ENCODE peak calls at places on chromosome 18, in nine cellular contexts. Y is gastrocnemius medialis, G is A549, C is nephron progenitor cell, R is colonic mucosa, P is MCF 10A, E is hepatocyte, B is adrenal gland, W is endodermal cell. M is an unnamed sample.

GRCh38 chr18:22817844-22818243 is 115.3 kb upstream of the RBBP8 start:
- DNase-seq in B (no peak), W (no peak), C (no peak), P (peak), Y (no peak), G (no peak), R (no peak), E (no peak), M (no peak)

GRCh38 chr18:31227497-31228229 is 65.0 kb upstream of the DSC1 start:
- DNase-seq in P (no peak), W (no peak), E (no peak), C (no peak), R (no peak), Y (no peak), B (no peak), G (no peak), M (no peak)

GRCh38 chr18:7941533-7941932 is 374.4 kb downstream of the PTPRM start:
- DNase-seq in E (no peak), R (peak), Y (peak), B (peak), W (no peak), C (no peak), P (peak), G (no peak), M (peak)

GRCh38 chr18:37778417-37779165 is 213.0 kb upstream of the CELF4 start:
- DNase-seq in P (peak), G (peak), B (peak), R (peak), Y (no peak), E (peak), W (peak), C (peak), M (no peak)

GRCh38 chr18:837922-838321 is 25.9 kb upstream of the YES1 start:
- DNase-seq in B (no peak), W (no peak), P (no peak), C (no peak), Y (no peak), G (no peak), E (no peak), R (no peak), M (no peak)

GRCh38 chr18:38900445-38900844 is 1334.8 kb upstream of the CELF4 start:
- DNase-seq in B (no peak), Y (no peak), C (no peak), P (no peak), E (no peak), G (no peak), W (no peak), R (no peak), M (no peak)

GRCh38 chr18:74316257-74317180 is 880 bp downstream of the C18orf63 start:
- DNase-seq in B (no peak), R (no peak), W (no peak), Y (no peak), G (peak), P (peak), C (no peak), E (no peak), M (peak)

GRCh38 chr18:36692331-36692730 is 136.5 kb downstream of the TPGS2 start:
- DNase-seq in Y (no peak), P (no peak), B (no peak), C (no peak), R (no peak), G (no peak), W (no peak), E (no peak), M (no peak)

GRCh38 chr18:79936641-79937040 is 14.8 kb downstream of the SLC66A2 start:
- DNase-seq in C (no peak), Y (peak), G (no peak), R (peak), P (no peak), W (peak), E (no peak), B (no peak), M (no peak)

GRCh38 chr18:12765127-12765526 is 62.3 kb downstream of the PSMG2 start:
- DNase-seq in B (no peak), E (no peak), R (no peak), G (no peak), P (no peak), C (no peak), W (no peak), Y (no peak), M (peak)

GRCh38 chr18:61929881-61930640 is 37.3 kb upstream of the RNF152 start:
- DNase-seq in Y (no peak), W (no peak), G (no peak), E (no peak), B (no peak), R (no peak), C (no peak), P (no peak), M (no peak)

GRCh38 chr18:44325903-44326650 is 354.6 kb upstream of the SETBP1 start:
- DNase-seq in W (peak), R (peak), G (peak), B (peak), C (peak), P (peak), E (peak), Y (peak), M (peak)

GRCh38 chr18:49619792-49620191 is 57.9 kb downstream of the LIPG start:
- DNase-seq in G (no peak), W (peak), Y (no peak), R (no peak), P (no peak), B (no peak), E (no peak), C (no peak), M (no peak)

GRCh38 chr18:12820526-12820925 is 63.5 kb downstream of the PTPN2 start:
- DNase-seq in Y (no peak), B (no peak), R (no peak), E (no peak), C (no peak), W (no peak), P (no peak), G (no peak), M (no peak)

GRCh38 chr18:26458526-26459232 is 89.7 kb downstream of the KCTD1 start:
- DNase-seq in P (peak), W (no peak), Y (no peak), R (no peak), B (no peak), C (no peak), G (no peak), E (no peak), M (peak)

GRCh38 chr18:48583568-48583967 is 44.7 kb downstream of the CTIF start:
- DNase-seq in R (no peak), W (no peak), B (no peak), E (no peak), G (no peak), P (no peak), Y (no peak), C (no peak), M (no peak)

GRCh38 chr18:76524900-76525698 is 30.1 kb upstream of the ZNF516 start:
- DNase-seq in G (peak), E (peak), C (peak), Y (no peak), R (no peak), P (peak), W (no peak), B (peak), M (no peak)

GRCh38 chr18:44682181-44682870 is 1.6 kb downstream of the SETBP1 start:
- DNase-seq in G (no peak), E (peak), R (peak), Y (peak), P (no peak), W (no peak), B (no peak), C (peak), M (no peak)

GRCh38 chr18:31436825-31437224 is 10.7 kb upstream of the DSG3 start:
- DNase-seq in Y (no peak), G (no peak), P (peak), R (no peak), W (peak), E (no peak), B (no peak), C (no peak), M (no peak)

GRCh38 chr18:55115606-55116005 is 156.3 kb upstream of the CCDC68 start:
- DNase-seq in G (no peak), C (no peak), Y (no peak), W (no peak), R (no peak), P (no peak), E (no peak), B (no peak), M (no peak)

GRCh38 chr18:47594621-47595086 is 335.8 kb downstream of the SMAD2 start:
- DNase-seq in R (no peak), E (no peak), Y (no peak), P (no peak), W (no peak), B (no peak), C (no peak), G (no peak), M (no peak)

GRCh38 chr18:56475250-56475649 is 163.1 kb downstream of the TXNL1 start:
- DNase-seq in E (no peak), C (no peak), B (no peak), R (no peak), W (no peak), Y (no peak), G (no peak), P (peak), M (no peak)

GRCh38 chr18:54672846-54673475 is 81.9 kb downstream of the DYNAP start:
- DNase-seq in R (peak), B (no peak), E (peak), C (peak), P (no peak), W (no peak), Y (no peak), G (no peak), M (no peak)

GRCh38 chr18:23835506-23835905 is 146.3 kb downstream of the LAMA3 start:
- DNase-seq in G (no peak), P (peak), B (no peak), E (no peak), C (no peak), W (no peak), R (no peak), Y (no peak), M (no peak)

GRCh38 chr18:68438983-68439382 is 275.9 kb downstream of the TMX3 start:
- DNase-seq in C (no peak), G (no peak), B (no peak), Y (peak), R (no peak), W (peak), P (peak), E (no peak), M (no peak)

GRCh38 chr18:21191596-21192307 is 50.3 kb upstream of the GREB1L start:
- DNase-seq in G (peak), P (peak), R (peak), C (peak), W (peak), Y (peak), B (peak), E (peak), M (peak)

GRCh38 chr18:31626409-31626808 is 34.7 kb downstream of the TTR start:
- DNase-seq in Y (no peak), B (no peak), G (no peak), P (no peak), E (no peak), C (no peak), R (no peak), W (no peak), M (no peak)

GRCh38 chr18:56861244-56861643 is 210.1 kb downstream of the WDR7 start:
- DNase-seq in C (no peak), R (no peak), B (no peak), P (no peak), E (peak), Y (no peak), G (no peak), W (no peak), M (no peak)

GRCh38 chr18:53534695-53535094 is 689.8 kb downstream of the MBD2 start:
- DNase-seq in G (no peak), B (peak), Y (no peak), R (no peak), P (peak), W (no peak), C (no peak), E (no peak), M (no peak)

GRCh38 chr18:79740741-79741700 is 56.7 kb upstream of the KCNG2 start:
- DNase-seq in P (no peak), W (no peak), B (no peak), C (no peak), R (no peak), G (no peak), E (no peak), Y (no peak), M (no peak)

GRCh38 chr18:38633333-38633732 is 1067.7 kb upstream of the CELF4 start:
- DNase-seq in W (no peak), B (no peak), G (no peak), C (no peak), P (no peak), Y (no peak), E (no peak), R (no peak), M (no peak)

GRCh38 chr18:36711813-36712444 is 116.9 kb downstream of the TPGS2 start:
- DNase-seq in W (no peak), E (peak), B (peak), R (no peak), Y (peak), C (no peak), G (peak), P (peak), M (no peak)

GRCh38 chr18:22504665-22505064 is 87.0 kb upstream of the CTAGE1 start:
- DNase-seq in G (peak), W (no peak), P (peak), Y (no peak), E (no peak), C (no peak), B (no peak), R (no peak), M (no peak)

GRCh38 chr18:79792096-79792987 is 5.4 kb upstream of the KCNG2 start:
- DNase-seq in E (no peak), B (no peak), Y (no peak), C (no peak), R (no peak), P (no peak), G (no peak), W (no peak), M (no peak)

GRCh38 chr18:755506-755905 is 43.1 kb upstream of the ENOSF1 start:
- DNase-seq in P (no peak), R (no peak), B (no peak), Y (no peak), G (no peak), W (no peak), C (no peak), E (no peak), M (no peak)

GRCh38 chr18:35749701-35750100 is 168.2 kb downstream of the GALNT1 start:
- DNase-seq in G (no peak), B (no peak), R (no peak), Y (no peak), E (no peak), W (no peak), C (no peak), P (peak), M (no peak)

GRCh38 chr18:39455300-39455699 is 1889.7 kb upstream of the CELF4 start:
- DNase-seq in B (no peak), Y (no peak), G (no peak), P (peak), W (no peak), R (no peak), E (peak), C (no peak), M (no peak)

GRCh38 chr18:42781298-42781815 is 334.1 kb downstream of the RIT2 start:
- DNase-seq in R (no peak), G (no peak), W (peak), Y (no peak), P (no peak), B (no peak), E (no peak), C (no peak), M (no peak)

GRCh38 chr18:8229786-8230185 is 379.5 kb upstream of the RAB12 start:
- DNase-seq in G (no peak), Y (no peak), R (no peak), E (no peak), B (no peak), W (no peak), P (peak), C (no peak), M (no peak)

GRCh38 chr18:46028536-46028891 is 43.5 kb downstream of the PSTPIP2 start:
- DNase-seq in G (no peak), E (no peak), B (no peak), R (no peak), Y (no peak), W (no peak), P (no peak), C (no peak), M (no peak)
- TF ChIP-seq CTCF in G (no peak), E (no peak), B (no peak), R (no peak), Y (no peak), W (no peak), P (no peak), C (no peak), M (no peak)

GRCh38 chr18:25329783-25330182 is 22.2 kb downstream of the ZNF521 start:
- DNase-seq in R (no peak), W (no peak), P (no peak), Y (no peak), G (no peak), B (no peak), C (no peak), E (no peak), M (no peak)
- TF ChIP-seq CTCF in R (no peak), W (no peak), P (no peak), Y (no peak), G (no peak), B (no peak), C (no peak), E (no peak), M (no peak)

GRCh38 chr18:45849529-45849928 is 24.1 kb downstream of the SIGLEC15 start:
- DNase-seq in R (no peak), E (no peak), Y (no peak), B (no peak), G (no peak), W (no peak), P (no peak), C (no peak), M (no peak)

GRCh38 chr18:45852631-45853030 is 27.2 kb downstream of the SIGLEC15 start:
- DNase-seq in R (no peak), E (no peak), P (no peak), Y (no peak), G (no peak), C (no peak), B (no peak), W (no peak), M (no peak)

GRCh38 chr18:45851196-45851925 is 25.9 kb downstream of the SIGLEC15 start:
- DNase-seq in P (no peak), E (no peak), Y (no peak), R (no peak), W (no peak), B (peak), G (no peak), C (no peak), M (no peak)

GRCh38 chr18:45847119-45847518 is 21.6 kb downstream of the SIGLEC15 start:
- DNase-seq in R (no peak), E (no peak), C (no peak), P (no peak), B (no peak), Y (no peak), G (no peak), W (no peak), M (no peak)

DNA sequence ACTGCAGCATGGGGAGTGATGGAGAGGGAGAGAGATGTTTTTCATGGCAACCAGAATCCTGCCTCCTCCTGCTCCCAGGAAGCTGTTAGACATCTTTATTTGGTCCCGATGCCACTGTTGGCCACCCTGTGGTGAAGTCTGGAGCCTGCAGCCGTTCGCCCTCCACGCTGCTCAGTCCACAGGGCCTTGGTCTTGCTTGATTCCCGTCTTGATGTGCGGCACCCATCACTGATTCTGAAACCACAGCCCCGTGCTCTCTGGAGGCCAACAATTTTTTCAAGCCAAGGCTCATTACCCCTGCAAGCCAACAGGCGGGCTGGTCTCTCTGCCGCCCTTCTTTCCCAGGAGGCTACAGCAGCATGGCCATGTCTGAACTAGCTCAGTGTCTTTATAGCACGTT is 24.5 kb downstream of the SIGLEC15 start:
- DNase-seq in C (peak), P (peak), R (no peak), W (peak), G (peak), B (no peak), E (no peak), Y (no peak), M (no peak)
- TF ChIP-seq CTCF in C (peak), P (peak), R (no peak), W (peak), G (peak), B (no peak), E (peak), Y (no peak), M (peak)

GRCh38 chr18:58057291-58057965 is 13.4 kb downstream of the NEDD4L start:
- DNase-seq in G (no peak), E (no peak), C (no peak), Y (no peak), B (no peak), P (no peak), W (no peak), R (no peak), M (no peak)
- TF ChIP-seq CTCF in G (no peak), E (no peak), C (no peak), Y (no peak), B (no peak), P (no peak), W (no peak), R (no peak), M (no peak)

GRCh38 chr18:3623769-3624545 is 174.0 kb downstream of the TGIF1 start:
- DNase-seq in B (peak), R (peak), W (peak), Y (peak), E (peak), P (peak), G (peak), C (peak), M (no peak)
- TF ChIP-seq CTCF in B (no peak), R (no peak), W (no peak), Y (no peak), E (no peak), P (no peak), G (no peak), C (no peak), M (no peak)

M was measured in LNCaP clone FGC.